ENCODE peak calls at places on chromosomes 1 and 21, in four cellular contexts. G is K562, Z is GM12878, E is HepG2. S is an unnamed sample.

GRCh38 chr1:93904228-93904627 is 5.0 kb downstream of the GCLM start:
- DNase-seq in G (no peak), Z (no peak), E (no peak), S (no peak)

GRCh38 chr1:37476460-37477197 is 2.2 kb downstream of the ZC3H12A start:
- DNase-seq in G (no peak), Z (no peak), E (peak), S (no peak)

GRCh38 chr21:17436626-17437111 is 76.2 kb upstream of the CXADR start:
- DNase-seq in G (no peak), Z (no peak), E (peak), S (no peak)

GRCh38 chr1:111378806-111379205 is 48.7 kb downstream of the OVGP1 start:
- DNase-seq in G (no peak), Z (no peak), E (no peak), S (no peak)

GRCh38 chr1:40651138-40651857 is 14.2 kb downstream of the RIMS3 start:
- DNase-seq in G (peak), Z (no peak), E (no peak), S (no peak)

GRCh38 chr1:65256860-65257719 is 52.3 kb upstream of the DNAJC6 start:
- DNase-seq in G (no peak), Z (no peak), E (no peak), S (no peak)

GRCh38 chr1:81467433-81467832 is 333.3 kb upstream of the ADGRL2 start:
- DNase-seq in G (no peak), Z (no peak), E (no peak), S (no peak)

GRCh38 chr1:34302798-34303197 is 126.1 kb downstream of the C1orf94 start:
- DNase-seq in G (no peak), Z (no peak), E (no peak), S (no peak)

GRCh38 chr1:185139231-185139630 is 17.5 kb downstream of the TRMT1L start:
- DNase-seq in G (no peak), Z (no peak), E (no peak), S (no peak)

GRCh38 chr1:85681087-85681486 is 27.1 kb downstream of the ZNHIT6 start:
- DNase-seq in G (no peak), Z (no peak), E (peak), S (no peak)

GRCh38 chr1:87130437-87130836 is 198.2 kb upstream of the LMO4 start:
- DNase-seq in G (no peak), Z (no peak), E (no peak), S (no peak)

GRCh38 chr1:10514490-10515235 is 39.9 kb downstream of the PEX14 start:
- DNase-seq in G (peak), Z (no peak), E (peak), S (no peak)

GRCh38 chr21:14862794-14863720 is 201.7 kb downstream of the NRIP1 start:
- DNase-seq in G (peak), Z (no peak), E (peak), S (no peak)

GRCh38 chr1:93304716-93305138 is 41.0 kb upstream of the DR1 start:
- DNase-seq in G (peak), Z (peak), E (peak), S (peak)

GRCh38 chr1:178653091-178653490 is 72.0 kb upstream of the RALGPS2 start:
- DNase-seq in G (no peak), Z (no peak), E (no peak), S (no peak)

GRCh38 chr1:45913183-45913924 is 109.9 kb downstream of the MAST2 start:
- DNase-seq in G (no peak), Z (no peak), E (no peak), S (no peak)

GRCh38 chr1:59316497-59317128 is 19.7 kb downstream of the FGGY start:
- DNase-seq in G (no peak), Z (peak), E (no peak), S (no peak)

GRCh38 chr1:205711105-205712048 is 31.1 kb upstream of the SLC45A3 start:
- DNase-seq in G (peak), Z (peak), E (peak), S (peak)

GRCh38 chr1:169550294-169550693 is 36.0 kb downstream of the F5 start:
- DNase-seq in G (peak), Z (no peak), E (peak), S (no peak)

GRCh38 chr1:19436716-19437476 is 48.4 kb downstream of the CAPZB start:
- DNase-seq in G (no peak), Z (no peak), E (peak), S (no peak)

GRCh38 chr21:22399717-22400520 is 1401.7 kb downstream of the NCAM2 start:
- DNase-seq in G (no peak), Z (no peak), E (no peak), S (no peak)

GRCh38 chr1:162179121-162179520 is 109.6 kb downstream of the NOS1AP start:
- DNase-seq in G (no peak), Z (no peak), E (no peak), S (no peak)

GRCh38 chr21:14213164-14213563 is 2.4 kb upstream of the LIPI start:
- DNase-seq in G (no peak), Z (no peak), E (no peak), S (no peak)

DNA sequence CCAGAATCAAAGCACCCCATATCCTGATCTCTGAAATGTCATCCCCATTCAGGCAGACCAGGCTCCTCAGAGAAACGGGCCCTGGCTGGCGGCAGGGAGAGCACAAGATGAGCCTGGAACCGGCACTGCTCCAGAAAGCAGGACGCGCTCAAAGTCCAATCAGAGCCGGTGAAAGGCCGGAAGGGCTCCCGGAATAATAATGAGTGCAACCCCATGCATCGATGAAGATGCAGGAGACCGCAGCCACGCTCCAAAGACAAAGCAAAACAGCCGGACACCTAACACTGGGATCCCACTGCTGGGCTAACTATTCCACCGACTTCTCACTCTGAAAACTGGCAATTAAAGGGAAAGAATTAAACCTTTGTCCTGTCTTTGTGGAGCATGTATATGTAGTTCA is 95.5 kb downstream of the NPHP4 start:
- DNase-seq in G (no peak), Z (no peak), E (no peak), S (peak)
- TF ChIP-seq ETV6 in G (no peak), Z (no peak), E (no peak), S (no peak)

DNA sequence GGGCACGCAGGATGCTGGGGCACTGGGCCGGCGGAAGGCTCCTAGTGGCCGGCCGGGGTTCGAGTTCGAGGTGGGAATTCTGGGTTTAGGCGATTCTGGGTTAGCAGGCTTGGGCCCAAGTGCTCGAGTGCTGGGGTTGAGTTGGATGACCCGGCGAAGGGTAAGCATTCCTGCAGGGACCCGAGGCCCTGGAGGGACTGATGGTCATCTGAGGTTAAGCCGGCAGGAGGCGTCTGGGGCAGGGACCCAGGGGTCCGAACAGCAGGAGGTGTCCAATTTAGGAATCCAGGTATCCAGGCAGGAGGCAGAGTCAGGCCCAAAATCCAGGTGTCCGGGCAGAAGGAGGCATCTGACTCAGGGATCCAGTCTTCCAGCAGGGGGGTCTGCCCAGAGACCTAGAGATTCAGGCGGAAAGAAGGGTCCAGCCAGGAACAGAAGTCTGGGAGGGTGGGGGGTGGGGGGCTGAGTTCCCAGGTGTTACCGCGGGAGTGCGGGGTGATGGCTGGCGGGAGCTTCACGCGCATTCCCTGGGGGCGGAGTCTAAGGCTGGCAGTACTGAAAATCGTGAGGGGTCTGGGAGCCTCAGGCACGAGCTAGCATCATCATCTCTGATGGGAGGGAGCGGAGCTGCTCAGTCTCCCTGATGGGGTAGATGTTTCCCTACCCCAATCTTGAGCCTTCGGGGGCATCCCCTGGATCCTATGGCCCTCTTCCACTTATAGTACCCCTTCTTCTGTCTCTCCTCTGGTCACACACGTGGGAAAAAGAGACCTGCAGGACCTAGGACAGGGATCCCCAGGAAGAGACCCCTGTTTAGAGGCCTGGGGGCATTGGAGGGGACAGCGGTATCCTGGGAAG is 585 bp downstream of the GPR3 start:
- DNase-seq in G (peak), Z (no peak), E (no peak), S (no peak)
- TF ChIP-seq CTCF in G (peak), Z (peak), E (peak), S (no peak)

DNA sequence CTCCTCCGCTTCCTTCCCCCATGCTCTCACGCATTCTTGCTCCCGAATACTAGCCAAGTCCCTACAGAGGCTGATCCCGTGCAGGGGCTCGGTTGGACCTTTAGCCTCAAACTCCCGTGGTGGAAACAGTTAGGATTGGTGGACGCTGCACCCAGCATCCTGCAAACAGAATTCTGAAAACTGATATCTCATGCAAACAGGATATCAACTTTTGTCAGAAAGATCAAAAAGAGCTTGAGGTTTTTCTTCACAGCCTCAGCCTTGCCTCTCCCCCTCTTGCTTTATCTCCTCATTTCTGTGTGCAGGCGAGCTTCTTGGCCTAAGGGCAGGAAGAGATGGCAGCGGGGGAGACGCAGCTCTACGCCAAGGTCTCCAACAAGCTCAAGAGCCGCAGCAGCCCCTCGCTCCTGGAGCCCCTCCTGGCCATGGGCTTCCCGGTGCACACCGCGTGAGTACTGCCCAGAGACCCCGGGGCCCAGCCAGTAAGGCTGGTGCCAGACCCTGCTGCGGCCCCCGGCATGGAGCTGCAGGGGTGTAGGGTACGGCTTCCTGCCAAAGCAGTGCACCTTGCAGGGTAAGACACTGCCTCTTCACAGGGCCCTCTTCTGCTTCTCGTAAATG is at the start of gene UBASH3A:
- DNase-seq in G (peak), Z (no peak), E (no peak), S (no peak)
- TF ChIP-seq ETV6 in G (no peak), Z (no peak), E (no peak), S (no peak)

GRCh38 chr1:208216806-208217205 is 27.4 kb downstream of the PLXNA2 start:
- DNase-seq in G (no peak), Z (no peak), E (no peak), S (no peak)
- TF ChIP-seq CTCF in G (no peak), Z (no peak), E (no peak), S (no peak)

DNA sequence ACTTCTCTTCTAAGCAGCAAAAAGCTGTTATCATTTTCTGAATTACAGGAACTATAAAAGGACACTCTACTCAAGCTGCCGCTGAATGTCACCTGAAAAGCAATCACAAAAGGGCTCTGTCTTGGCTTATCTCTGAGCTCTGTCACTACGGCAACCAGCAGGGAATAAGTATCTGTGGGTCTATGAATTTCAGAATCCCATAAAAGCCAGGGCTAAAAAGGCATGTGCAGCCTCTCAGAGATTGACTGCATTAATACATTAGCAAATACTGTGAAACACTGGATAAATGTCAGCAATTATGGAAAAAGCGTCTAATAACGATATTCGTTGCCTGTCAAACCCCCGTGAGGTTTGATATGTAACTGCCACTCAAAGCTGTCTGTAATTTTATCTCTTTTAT is 210.2 kb upstream of the DMRTA2 start:
- DNase-seq in G (no peak), Z (no peak), E (peak), S (no peak)
- TF ChIP-seq ETV6 in G (no peak), Z (no peak), E (no peak), S (no peak)

DNA sequence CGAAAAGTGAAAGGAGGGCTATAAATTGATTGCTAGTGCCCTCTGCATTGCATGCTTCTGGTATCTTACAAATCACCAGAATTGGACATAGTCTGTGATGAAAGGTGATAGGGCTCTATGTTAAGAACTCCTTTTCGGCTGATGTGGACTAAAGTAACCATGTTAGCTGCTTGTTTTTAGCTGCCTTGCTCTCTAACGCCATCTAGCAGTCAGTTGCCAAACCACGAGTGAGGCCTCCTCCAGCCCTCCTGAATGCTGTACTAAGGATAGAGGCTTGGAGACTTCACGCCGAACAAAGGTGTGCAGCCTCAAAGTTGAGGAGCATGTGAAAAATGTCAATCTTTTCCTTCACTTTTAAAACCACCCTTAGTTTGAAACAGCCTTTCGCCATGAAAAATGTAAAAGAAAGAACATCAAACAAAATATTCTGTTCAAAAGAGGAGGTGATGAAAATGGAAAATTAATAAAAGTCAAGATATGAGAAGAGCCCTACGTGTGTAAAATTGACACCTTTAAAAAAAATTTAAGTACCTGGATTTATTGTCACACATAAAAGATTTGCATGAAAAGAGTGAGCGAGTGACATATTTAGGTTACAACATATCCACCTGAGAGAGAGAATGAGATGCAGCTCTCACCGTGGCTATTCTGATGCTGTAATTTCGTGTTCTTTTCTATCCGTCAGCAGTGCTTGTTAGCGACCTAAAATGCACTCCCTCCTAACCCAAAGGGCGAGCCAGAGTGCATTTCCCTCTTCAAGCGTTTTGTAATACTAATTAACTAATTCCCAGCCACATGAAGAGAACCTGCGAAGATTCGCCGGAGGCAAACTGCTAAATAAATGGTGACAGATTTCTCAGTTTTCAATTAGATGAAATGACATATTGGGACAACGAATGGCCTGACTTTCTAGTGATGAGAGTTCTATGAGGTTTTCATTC is 8.0 kb downstream of the LRRC53 start:
- DNase-seq in G (peak), Z (peak), E (peak), S (peak)
- TF ChIP-seq CTCF in G (peak), Z (peak), E (peak), S (peak)

GRCh38 chr1:209023790-209024189 is 559.7 kb upstream of the CAMK1G start:
- DNase-seq in G (no peak), Z (no peak), E (no peak), S (no peak)

GRCh38 chr1:209030454-209031167 is 552.9 kb upstream of the CAMK1G start:
- DNase-seq in G (no peak), Z (no peak), E (no peak), S (no peak)

GRCh38 chr1:209029737-209030136 is 553.8 kb upstream of the CAMK1G start:
- DNase-seq in G (no peak), Z (no peak), E (no peak), S (no peak)
- TF ChIP-seq ETV6 in G (no peak), Z (no peak), E (no peak), S (no peak)

GRCh38 chr1:77513839-77514763 is 168.4 kb downstream of the ZZZ3 start:
- DNase-seq in G (no peak), Z (no peak), E (no peak), S (peak)
- TF ChIP-seq CTCF in G (no peak), Z (no peak), E (no peak), S (no peak)

GRCh38 chr21:38596264-38597042 is 98.2 kb upstream of the ERG start:
- DNase-seq in G (no peak), Z (no peak), E (peak), S (no peak)
- TF ChIP-seq ETV6 in G (no peak), Z (no peak), E (no peak), S (no peak)

DNA sequence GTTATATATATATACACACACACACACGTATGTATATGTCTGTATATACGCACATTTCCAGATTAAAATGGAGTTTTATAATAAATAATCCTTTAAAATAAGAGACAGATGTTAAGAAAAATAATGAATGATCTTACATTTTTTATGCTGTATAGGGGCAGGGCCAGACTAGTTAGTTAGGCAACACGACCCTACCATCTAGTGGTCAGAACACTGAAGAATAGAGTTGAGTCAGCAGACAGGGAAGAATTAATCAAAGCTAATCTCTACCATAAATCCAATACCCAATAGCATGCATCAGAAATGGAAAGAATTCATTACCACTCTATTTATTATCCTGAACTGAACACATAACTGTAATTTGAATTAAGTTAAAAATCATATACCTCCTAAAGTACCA is 156.7 kb downstream of the BRINP3 start:
- DNase-seq in G (peak), Z (no peak), E (no peak), S (no peak)
- TF ChIP-seq CTCF in G (no peak), Z (peak), E (peak), S (no peak)

S was measured in WTC11.